ENCODE peak calls at places on chromosomes 7 and 10, in eight cellular contexts. Y is HCT116, M is SK-N-SH, V is GM12878, P is K562, A is HepG2, H is endothelial cell of umbilical vein, G is H1. Q is an unnamed sample.

GRCh38 chr7:26202019-26202985 is 757 bp downstream of the CBX3 start:
- DNase-seq in Y (no peak), M (peak), P (peak), G (no peak), H (peak), A (no peak), V (no peak), Q (no peak)

GRCh38 chr10:51397695-51398094 is 301.7 kb downstream of the CSTF2T start:
- DNase-seq in V (no peak), P (no peak), Y (no peak), M (no peak), G (no peak), A (no peak), H (peak), Q (no peak)

GRCh38 chr10:111119637-111120036 is 42.8 kb downstream of the ADRA2A start:
- DNase-seq in P (no peak), M (no peak), Y (no peak), V (no peak), H (no peak), G (no peak), A (no peak), Q (no peak)

GRCh38 chr10:112244197-112244596 is 39.0 kb upstream of the TECTB start:
- DNase-seq in G (no peak), H (no peak), Y (no peak), P (no peak), M (no peak), V (no peak), A (no peak), Q (no peak)

GRCh38 chr7:70042533-70042932 is 444.3 kb downstream of the AUTS2 start:
- DNase-seq in M (peak), A (no peak), G (no peak), H (no peak), Y (no peak), V (no peak), P (no peak), Q (peak)

GRCh38 chr10:58588673-58589265 is 76.1 kb downstream of the BICC1 start:
- DNase-seq in M (no peak), P (peak), A (no peak), Y (no peak), H (no peak), V (no peak), G (peak), Q (no peak)

GRCh38 chr10:103618027-103618385 is 124.5 kb downstream of the NEURL1 start:
- DNase-seq in H (no peak), P (no peak), M (no peak), Y (no peak), V (no peak), A (no peak), G (no peak), Q (no peak)

GRCh38 chr10:131451407-131452015 is 140.0 kb upstream of the TCERG1L start:
- DNase-seq in G (peak), A (no peak), M (no peak), P (no peak), H (no peak), V (no peak), Y (no peak), Q (no peak)

GRCh38 chr7:132646064-132646463 is 69.8 kb upstream of the PLXNA4 start:
- DNase-seq in G (peak), P (no peak), A (no peak), H (no peak), V (no peak), M (no peak), Y (no peak), Q (no peak)

GRCh38 chr7:101172854-101173751 is 7.0 kb downstream of the NAT16 start:
- DNase-seq in A (no peak), P (peak), Y (no peak), G (peak), H (peak), M (peak), V (no peak), Q (no peak)

GRCh38 chr10:81093056-81093455 is 555.4 kb downstream of the SH2D4B start:
- DNase-seq in H (no peak), P (no peak), G (no peak), Y (no peak), A (no peak), V (no peak), M (no peak), Q (no peak)

GRCh38 chr10:12975266-12975665 is 26.2 kb downstream of the CCDC3 start:
- DNase-seq in Y (no peak), P (peak), M (no peak), H (no peak), A (no peak), V (no peak), G (no peak), Q (no peak)

GRCh38 chr7:46352335-46352954 is 431.4 kb upstream of the IGFBP3 start:
- DNase-seq in Y (peak), V (peak), M (peak), G (no peak), A (peak), P (peak), H (peak), Q (no peak)

GRCh38 chr10:124689911-124690498 is 54.2 kb downstream of the FAM53B start:
- DNase-seq in P (no peak), Y (no peak), M (no peak), V (no peak), G (no peak), H (no peak), A (no peak), Q (no peak)

GRCh38 chr7:116236020-116236630 is 25.8 kb downstream of the TES start:
- DNase-seq in V (no peak), Y (no peak), A (peak), G (no peak), M (peak), H (peak), P (peak), Q (peak)

GRCh38 chr7:2353650-2354172 is 916 bp upstream of the EIF3B start:
- DNase-seq in G (no peak), Y (peak), P (peak), H (peak), M (peak), V (peak), A (peak), Q (peak)

GRCh38 chr10:67110286-67110685 is 184.4 kb downstream of the LRRTM3 start:
- DNase-seq in V (no peak), H (no peak), G (no peak), A (no peak), P (no peak), Y (no peak), M (no peak), Q (no peak)

GRCh38 chr7:83366629-83367028 is 203.9 kb upstream of the PCLO start:
- DNase-seq in H (no peak), V (no peak), M (no peak), G (no peak), Y (no peak), P (no peak), A (no peak), Q (no peak)

GRCh38 chr7:38311329-38311937 is 38.0 kb upstream of the TARP start:
- DNase-seq in A (no peak), M (peak), G (no peak), V (no peak), H (no peak), Y (no peak), P (peak), Q (no peak)

GRCh38 chr7:1282679-1283078 is 50.0 kb downstream of the UNCX start:
- DNase-seq in V (no peak), G (no peak), P (no peak), H (no peak), M (no peak), Y (no peak), A (no peak), Q (no peak)

GRCh38 chr10:22437620-22438588 is 92.6 kb downstream of the SPAG6 start:
- DNase-seq in M (peak), V (no peak), G (no peak), H (no peak), A (peak), P (no peak), Y (no peak), Q (no peak)

GRCh38 chr10:24685958-24686540 is 37.6 kb downstream of the ARHGAP21 start:
- DNase-seq in P (no peak), G (no peak), A (no peak), Y (no peak), V (no peak), M (no peak), H (peak), Q (no peak)

GRCh38 chr7:87600130-87601124 is at the start of gene ABCB1:
- DNase-seq in A (peak), G (peak), H (peak), Y (peak), V (no peak), M (peak), P (peak), Q (no peak)
- TF ChIP-seq POLR2AphosphoS5 in A (peak), G (no peak), H (no peak), Y (peak), V (no peak), M (peak), P (no peak), Q (no peak)

GRCh38 chr7:11831727-11832495 is at the start of gene THSD7A:
- DNase-seq in Y (no peak), A (peak), H (peak), G (peak), M (peak), V (no peak), P (no peak), Q (no peak)

GRCh38 chr7:11831383-11831726 is 643 bp downstream of the THSD7A start:
- DNase-seq in A (no peak), M (no peak), V (no peak), H (no peak), P (no peak), Y (no peak), G (no peak), Q (no peak)

GRCh38 chr7:11835260-11835659 is 3.3 kb upstream of the THSD7A start:
- DNase-seq in M (peak), V (no peak), A (no peak), H (peak), G (no peak), P (no peak), Y (no peak), Q (no peak)

GRCh38 chr7:11830582-11831382 is 1.2 kb downstream of the THSD7A start:
- DNase-seq in A (no peak), Y (no peak), M (peak), H (peak), P (no peak), V (no peak), G (no peak), Q (no peak)

DNA sequence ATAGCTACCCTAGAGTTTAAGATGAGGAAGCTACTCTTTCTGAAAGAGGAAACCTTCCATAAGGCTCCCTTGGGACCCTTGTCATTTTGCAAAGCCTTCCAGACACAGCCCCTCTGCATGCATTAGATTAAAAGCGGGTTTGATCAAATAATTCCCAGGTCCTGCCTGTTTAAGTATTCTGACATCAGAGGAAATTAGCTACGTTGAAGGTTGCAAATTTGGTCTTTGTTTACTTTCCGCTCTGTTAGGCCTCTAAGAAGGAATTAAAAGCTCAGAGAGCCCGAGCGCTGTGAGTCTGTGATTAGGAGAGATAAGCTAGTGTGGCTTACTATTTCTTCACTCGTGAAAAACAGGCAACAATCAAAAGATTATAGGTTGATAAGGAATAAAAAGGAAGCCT is 1.4 kb upstream of the THSD7A start:
- DNase-seq in V (no peak), M (peak), G (no peak), P (no peak), Y (no peak), A (no peak), H (peak), Q (peak)
- H3K4me3 ChIP-seq in V (no peak), M (no peak), G (no peak), P (no peak), Y (no peak), A (no peak), H (no peak), Q (peak)

GRCh38 chr10:3588816-3589215 is 196.2 kb downstream of the KLF6 start:
- DNase-seq in V (no peak), Y (no peak), P (no peak), M (no peak), H (no peak), A (no peak), G (no peak), Q (no peak)

GRCh38 chr10:3592424-3592823 is 192.6 kb downstream of the KLF6 start:
- DNase-seq in H (no peak), Y (no peak), P (no peak), V (no peak), M (no peak), A (no peak), G (no peak), Q (no peak)

GRCh38 chr10:3595736-3596135 is 189.3 kb downstream of the KLF6 start:
- DNase-seq in H (no peak), P (no peak), Y (no peak), V (no peak), M (no peak), G (no peak), A (no peak), Q (no peak)

GRCh38 chr10:3588346-3588745 is 196.7 kb downstream of the KLF6 start:
- DNase-seq in H (no peak), P (no peak), G (no peak), Y (no peak), V (no peak), M (no peak), A (no peak), Q (no peak)

DNA sequence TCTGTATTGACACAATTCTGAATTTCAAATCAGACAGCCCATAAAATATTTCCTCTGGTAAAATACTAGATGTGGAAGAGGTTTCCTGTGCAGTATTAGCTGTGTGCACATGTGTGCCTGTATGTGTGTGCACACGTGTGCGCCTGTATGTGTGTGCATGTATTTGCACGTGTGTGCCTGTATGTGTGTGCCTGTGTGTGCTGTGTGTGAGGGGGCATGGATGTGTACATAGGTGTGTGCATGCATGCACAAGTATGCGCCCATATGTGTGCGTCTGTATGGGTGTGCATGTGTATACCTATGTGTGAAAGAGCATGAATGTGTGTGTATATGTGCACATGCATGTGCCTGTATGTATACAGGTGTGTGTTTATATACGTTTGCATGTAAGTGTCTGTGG is 191.4 kb downstream of the KLF6 start:
- DNase-seq in V (no peak), M (no peak), A (no peak), G (no peak), H (no peak), Y (no peak), P (no peak), Q (no peak)
- H3K9ac ChIP-seq in V (no peak), M (no peak), A (no peak), G (no peak), H (no peak), Y (no peak), P (no peak), Q (no peak)

DNA sequence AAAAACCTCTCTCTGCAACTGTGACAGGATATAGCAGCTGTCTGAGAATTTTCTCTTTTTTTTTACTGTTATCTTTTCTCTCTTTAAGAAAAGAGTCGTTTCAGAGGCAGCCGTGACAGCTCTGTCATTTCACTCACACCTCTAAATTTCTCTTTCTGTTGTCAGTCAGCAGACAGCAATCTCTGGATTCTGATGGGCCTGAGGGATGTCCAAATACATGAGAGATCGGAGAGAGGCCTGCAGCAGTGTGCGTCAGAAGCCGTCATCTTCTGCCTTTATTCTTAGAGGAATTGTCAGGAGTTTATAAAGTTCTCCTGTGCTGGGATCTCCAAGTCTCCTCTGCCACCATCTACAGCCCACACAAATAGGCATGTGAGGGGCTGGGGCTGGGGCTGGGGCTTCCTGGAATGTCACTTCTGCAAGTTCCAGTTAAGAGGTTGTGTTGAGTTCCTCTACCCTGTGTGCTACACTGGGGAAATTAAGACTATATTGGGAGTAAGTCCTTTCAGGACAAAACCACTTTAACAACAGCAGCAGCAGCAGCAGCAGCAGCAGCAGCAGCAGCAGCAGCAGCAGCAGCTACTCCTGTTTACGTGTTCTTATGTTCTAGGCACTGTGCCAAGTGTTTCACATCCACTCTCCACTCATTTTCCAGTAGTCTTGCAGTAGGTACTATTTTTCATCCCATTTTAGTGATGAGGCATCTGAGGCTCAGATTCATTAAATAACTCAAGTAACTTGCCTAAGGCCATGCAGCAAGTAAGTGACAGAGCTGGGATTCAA is 541.3 kb downstream of the LRMDA start:
- DNase-seq in Y (no peak), V (no peak), H (peak), M (peak), A (no peak), G (no peak), P (no peak), Q (no peak)
- TF ChIP-seq POLR2AphosphoS5 in Y (no peak), V (no peak), H (no peak), M (no peak), A (no peak), G (no peak), P (no peak), Q (no peak)

DNA sequence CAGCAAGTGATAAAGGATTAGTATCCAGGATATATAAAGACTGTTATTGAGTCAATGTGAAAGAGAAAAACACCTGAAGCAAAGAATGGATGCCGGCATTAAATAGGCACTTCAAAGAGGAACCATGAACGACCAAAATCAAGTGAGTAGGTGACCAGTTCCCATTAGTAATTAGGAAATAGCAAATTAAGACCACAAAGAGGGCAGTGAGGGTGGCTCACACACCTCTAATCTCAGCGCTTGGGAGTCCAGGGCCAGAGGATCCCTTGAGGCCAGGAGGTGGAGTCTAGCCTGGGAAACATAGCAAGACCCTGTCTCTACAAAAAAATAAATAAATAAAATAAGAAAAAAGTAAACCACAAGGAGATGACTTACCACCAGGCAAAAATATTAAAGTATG is 1.5 kb upstream of the ANTXRL start:
- DNase-seq in V (no peak), H (no peak), G (no peak), A (no peak), P (no peak), M (no peak), Y (no peak), Q (no peak)
- H3K4me3 ChIP-seq in V (peak), H (peak), G (peak), A (no peak), P (peak), M (peak), Y (peak), Q (peak)

DNA sequence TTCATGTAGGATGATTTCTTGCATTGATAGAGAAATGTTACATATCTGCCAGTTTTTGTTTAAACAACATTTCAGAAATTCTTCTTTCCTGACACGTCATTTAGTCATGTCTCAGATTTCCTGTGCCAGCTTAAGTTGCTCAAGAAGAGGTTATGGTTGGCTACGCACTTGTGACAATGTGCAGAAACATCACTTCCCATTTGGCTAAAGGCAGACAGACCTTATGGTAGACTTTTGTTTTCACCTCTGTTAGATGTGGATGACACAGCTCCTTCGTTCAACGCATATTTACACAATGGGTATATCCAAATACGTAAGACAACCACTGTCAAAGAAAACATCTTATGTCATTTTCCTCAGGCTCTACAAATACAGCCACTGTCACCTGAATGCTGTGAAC is 125.8 kb downstream of the DOCK4 start:
- DNase-seq in H (peak), V (peak), G (no peak), A (peak), M (no peak), P (no peak), Y (no peak), Q (no peak)
- H3K9ac ChIP-seq in H (peak), V (no peak), G (no peak), A (no peak), M (no peak), P (no peak), Y (no peak), Q (no peak)

DNA sequence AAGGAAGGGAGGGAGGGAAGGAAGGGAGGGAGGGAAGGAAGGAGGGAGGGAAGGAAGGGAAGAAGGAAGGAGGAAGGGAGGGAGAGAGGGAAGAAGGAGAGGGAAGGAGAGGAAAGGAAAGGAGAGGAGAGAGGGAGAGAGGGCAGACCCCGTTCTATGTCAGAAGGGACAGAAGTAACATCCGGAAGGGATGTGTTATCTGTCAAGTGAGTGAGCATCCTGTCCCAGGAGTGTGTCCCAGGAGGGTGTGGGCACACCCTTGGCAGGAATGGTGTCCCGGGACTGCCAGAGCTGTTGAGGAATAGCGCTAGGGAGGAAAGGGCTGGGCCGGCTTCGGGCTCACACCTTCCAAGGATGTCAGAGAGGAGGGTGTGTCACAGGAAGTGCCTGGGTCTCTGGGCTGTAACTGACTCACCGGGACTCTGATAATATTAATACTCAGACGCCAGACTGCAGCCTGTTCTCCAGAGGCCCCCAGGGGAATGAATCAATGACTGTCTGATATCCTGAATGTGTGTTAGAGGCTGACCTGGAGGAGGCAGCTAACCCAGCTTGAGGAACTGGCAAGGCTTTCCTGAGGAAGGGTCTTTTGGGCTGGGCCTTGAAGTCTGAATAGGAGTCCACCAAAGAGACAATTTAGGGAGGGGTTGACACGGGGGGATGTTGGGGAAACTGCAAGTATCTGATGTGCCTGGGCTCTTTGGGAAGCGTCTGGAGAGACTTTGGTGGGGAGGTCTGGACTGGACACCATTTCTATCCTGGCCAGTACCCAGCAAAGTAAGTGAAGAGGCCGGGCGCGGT is 125.7 kb upstream of the TNRC18 start:
- DNase-seq in G (no peak), M (peak), P (peak), A (no peak), V (no peak), Y (peak), H (peak), Q (no peak)
- TF ChIP-seq POLR2AphosphoS5 in G (no peak), M (no peak), P (peak), A (no peak), V (no peak), Y (peak), H (peak), Q (no peak)